ENCODE peak calls at places on chromosome 13, in six cellular contexts. Y is fibroblast of lung, V is Caco-2, H is endothelial cell of umbilical vein, L is GM23338, T is endodermal cell. E is an unnamed sample. For H3K36me3, the result is how much of the 10 kb centered on the place peaks cover.

GRCh38 chr13:33353210-33353609 is 67.7 kb upstream of the STARD13 start:
- DNase-seq in L (no peak), V (no peak), T (no peak), H (no peak), Y (no peak), E (peak)

GRCh38 chr13:93477238-93477637 is 250.6 kb downstream of the GPC6 start:
- DNase-seq in H (no peak), V (no peak), L (no peak), T (no peak), Y (no peak), E (no peak)

GRCh38 chr13:64688893-64689677 is 2541.1 kb downstream of the PCDH9 start:
- DNase-seq in L (no peak), T (no peak), V (no peak), H (no peak), Y (peak), E (no peak)

GRCh38 chr13:109773276-109773675 is 13.1 kb downstream of the IRS2 start:
- DNase-seq in T (no peak), L (no peak), Y (no peak), V (no peak), H (no peak), E (peak)

GRCh38 chr13:52070929-52071523 is 46.5 kb downstream of the UTP14C start:
- DNase-seq in T (no peak), Y (peak), H (peak), L (no peak), V (no peak), E (no peak)

GRCh38 chr13:30844548-30845296 is 61.3 kb upstream of the MEDAG start:
- DNase-seq in Y (peak), H (no peak), L (no peak), T (no peak), V (no peak), E (no peak)

GRCh38 chr13:97114696-97115095 is 107.4 kb upstream of the MBNL2 start:
- DNase-seq in T (peak), Y (no peak), H (no peak), V (no peak), L (no peak), E (no peak)

GRCh38 chr13:98746968-98747367 is 5.5 kb downstream of the SLC15A1 start:
- DNase-seq in V (peak), L (no peak), T (no peak), H (no peak), Y (no peak), E (no peak)

GRCh38 chr13:45086484-45086883 is 33.8 kb upstream of the GTF2F2 start:
- DNase-seq in H (no peak), Y (no peak), V (no peak), T (no peak), L (no peak), E (no peak)

GRCh38 chr13:64234255-64234654 is 2818.6 kb upstream of the PCDH20 start:
- DNase-seq in L (no peak), T (no peak), V (no peak), H (peak), Y (peak), E (no peak)

GRCh38 chr13:33202644-33203169 is 82.8 kb downstream of the STARD13 start:
- DNase-seq in Y (no peak), T (no peak), V (no peak), L (no peak), H (no peak), E (no peak)

GRCh38 chr13:106063591-106064308 is 471.7 kb downstream of the EFNB2 start:
- DNase-seq in H (no peak), T (no peak), Y (peak), V (no peak), L (no peak), E (no peak)

GRCh38 chr13:97067342-97067895 is 73.1 kb upstream of the OXGR1 start:
- DNase-seq in H (no peak), L (no peak), Y (peak), T (no peak), V (no peak), E (no peak)

GRCh38 chr13:75416327-75417005 is 65.5 kb downstream of the TBC1D4 start:
- DNase-seq in T (peak), L (peak), H (no peak), Y (no peak), V (no peak), E (no peak)

GRCh38 chr13:94988654-94989053 is 276.3 kb upstream of the SOX21 start:
- DNase-seq in H (peak), T (peak), V (no peak), L (peak), Y (no peak), E (no peak)
- TF ChIP-seq CTCF in H (peak), T (peak), V (peak), L (peak), Y (peak), E (no peak)

GRCh38 chr13:113076681-113077401 is 28.8 kb upstream of the F7 start:
- DNase-seq in Y (no peak), T (no peak), L (no peak), H (no peak), V (no peak), E (no peak)

GRCh38 chr13:113074876-113075275 is 30.7 kb upstream of the F7 start:
- DNase-seq in T (no peak), V (no peak), H (no peak), L (no peak), Y (no peak), E (no peak)

GRCh38 chr13:113074401-113074800 is 31.2 kb upstream of the F7 start:
- DNase-seq in L (no peak), V (no peak), Y (no peak), H (no peak), T (no peak), E (no peak)

GRCh38 chr13:113073942-113074341 is 31.6 kb upstream of the F7 start:
- DNase-seq in V (no peak), T (no peak), L (no peak), H (no peak), Y (no peak), E (no peak)

GRCh38 chr13:113075711-113076110 is 29.9 kb upstream of the F7 start:
- DNase-seq in H (no peak), V (no peak), Y (no peak), T (no peak), L (no peak), E (no peak)
- H3K36me3 ChIP-seq in H (under half), V (under half), Y (under half), T (under half), L (under half), E (under half)

GRCh38 chr13:20550799-20551198 is 16.2 kb upstream of the IFT88 start:
- DNase-seq in V (no peak), L (no peak), Y (no peak), H (no peak), T (no peak), E (no peak)
- TF ChIP-seq CTCF in V (no peak), L (no peak), Y (no peak), H (no peak), T (no peak), E (no peak)

GRCh38 chr13:24473646-24474045 is 38.9 kb downstream of the PARP4 start:
- DNase-seq in H (no peak), Y (no peak), T (no peak), V (no peak), L (no peak), E (no peak)
- H3K36me3 ChIP-seq in H (under half), Y (under half), T (half or more), V (under half), L (under half), E (under half)

DNA sequence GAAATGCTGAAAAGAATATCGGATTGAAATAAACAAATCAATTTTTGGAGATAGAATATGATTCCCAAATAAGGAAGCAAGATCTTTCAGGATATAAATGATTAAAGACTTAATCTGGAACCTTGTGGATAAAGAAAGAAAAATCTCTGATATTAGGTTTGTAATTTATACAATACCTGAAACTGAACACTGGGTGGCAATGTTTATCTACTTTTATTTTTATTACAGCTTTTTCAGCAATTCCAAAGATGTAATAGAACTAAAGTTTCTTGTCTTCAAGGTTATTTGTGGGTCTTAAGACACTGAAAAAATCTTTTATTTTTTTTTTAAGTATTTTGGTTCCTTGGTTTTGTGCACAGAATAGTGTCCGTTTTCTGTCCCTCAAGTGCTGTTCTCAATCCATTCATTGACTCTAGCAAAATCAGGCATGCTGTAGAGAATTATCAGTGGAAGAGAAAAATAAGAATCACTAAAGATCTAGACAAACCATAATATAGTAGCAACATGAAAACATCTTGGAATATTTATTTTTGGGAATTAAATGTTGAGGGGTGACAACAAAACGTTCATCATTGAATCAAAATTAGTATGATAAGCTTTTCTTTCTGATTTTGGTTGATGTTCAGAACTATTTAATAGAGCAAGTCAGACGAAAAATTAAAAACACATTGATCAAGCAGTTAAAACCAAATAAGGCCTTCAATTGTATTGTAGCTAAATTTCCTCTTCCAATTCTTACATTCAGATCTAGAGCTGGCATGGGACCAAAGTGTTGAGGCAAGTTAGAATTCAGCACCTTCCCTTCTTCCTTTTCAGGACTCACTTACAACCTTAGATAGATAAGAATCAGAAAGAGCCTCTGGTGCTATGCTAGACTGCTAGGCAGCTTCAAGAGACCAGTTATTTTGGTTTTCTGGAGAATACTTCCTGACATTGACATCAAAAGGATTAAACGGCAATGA is 704.4 kb upstream of the PCDH20 start:
- DNase-seq in T (no peak), Y (peak), L (peak), V (no peak), H (peak), E (no peak)
- TF ChIP-seq CTCF in T (peak), Y (peak), L (peak), V (peak), H (no peak), E (peak)

DNA sequence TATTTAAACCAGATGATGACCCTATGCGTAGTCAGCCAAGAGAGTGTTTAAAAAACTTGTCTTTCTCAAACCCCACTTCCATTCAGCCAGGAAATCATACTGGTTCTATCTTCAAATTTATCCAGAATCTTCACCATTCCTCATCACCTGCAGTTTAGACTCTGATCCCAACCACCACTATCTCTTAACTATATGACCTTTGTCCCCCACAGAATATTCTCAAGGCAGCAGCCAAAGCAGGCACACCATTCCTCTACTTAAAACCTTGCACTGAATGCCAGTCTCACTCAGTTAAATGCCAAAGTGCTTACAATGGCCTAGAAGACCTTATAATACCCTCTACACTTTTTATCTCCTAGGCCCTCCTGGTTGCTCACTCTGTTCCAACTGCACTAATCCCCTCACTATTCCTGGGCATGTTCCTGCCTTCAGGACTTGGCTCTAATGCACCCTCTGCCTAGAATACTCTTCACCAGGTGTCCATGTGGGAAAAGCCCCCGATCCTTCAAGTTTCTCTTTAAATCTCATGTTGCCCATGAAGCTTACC is 10.1 kb downstream of the SUCLA2 start:
- DNase-seq in V (no peak), Y (no peak), T (no peak), L (no peak), H (no peak), E (no peak)
- H3K36me3 ChIP-seq in V (under half), Y (under half), T (half or more), L (under half), H (under half), E (under half)

DNA sequence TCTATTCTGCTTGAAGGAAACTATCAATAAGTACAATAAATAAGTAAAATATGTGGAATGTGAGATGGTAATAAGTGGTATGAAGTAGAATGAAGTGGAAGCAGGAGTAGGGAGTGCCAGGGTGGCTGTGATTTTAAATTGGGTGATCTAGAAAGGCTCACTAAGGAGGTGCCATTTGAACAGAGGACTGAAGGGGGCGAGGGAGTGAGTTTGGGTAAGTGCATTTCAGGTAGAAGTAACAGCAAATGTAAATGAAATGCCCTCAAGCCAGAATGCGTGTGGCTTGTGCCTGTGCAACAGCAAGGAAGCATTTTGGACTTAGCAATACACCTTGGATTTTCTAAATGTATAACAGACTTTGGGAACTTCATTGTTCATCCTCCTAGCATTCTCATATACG is 77.1 kb downstream of the CCNA1 start:
- DNase-seq in H (no peak), T (peak), L (peak), Y (no peak), V (no peak), E (no peak)
- TF ChIP-seq CTCF in H (no peak), T (peak), L (peak), Y (no peak), V (no peak), E (no peak)

DNA sequence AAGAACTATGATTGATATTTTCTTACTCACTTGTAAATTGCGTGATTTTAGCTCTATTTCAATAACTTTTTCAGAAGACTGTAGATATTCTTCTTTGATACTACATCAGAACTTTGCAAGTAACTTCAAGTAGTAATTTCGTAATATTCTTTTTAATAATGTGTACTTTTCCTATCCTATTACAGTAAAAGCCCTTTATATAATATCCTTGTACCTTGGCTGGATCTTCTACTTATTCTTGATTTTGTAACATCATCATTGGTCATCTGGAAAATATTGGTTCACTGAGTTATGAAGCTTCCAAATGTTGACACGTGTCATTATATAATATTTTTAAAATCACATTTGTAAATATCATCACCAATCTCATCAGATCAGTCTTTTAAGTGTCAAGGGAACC is 32.4 kb downstream of the POLR1D start:
- DNase-seq in V (no peak), Y (no peak), T (no peak), L (no peak), H (no peak), E (no peak)
- H3K36me3 ChIP-seq in V (under half), Y (under half), T (under half), L (under half), H (under half), E (under half)